ENCODE peak calls at places on chromosomes 7 and 10, in four cellular contexts. Y is CD8-positive, alpha-beta T cell; J is mammary epithelial cell; N is heart right ventricle. R is an unnamed sample. For H3K27me3, the result is how much of the 10 kb centered on the place peaks cover.

GRCh38 chr10:103982639-103983038 is 15.7 kb downstream of the SLK start:
- DNase-seq in Y (no peak), J (no peak), N (no peak), R (no peak)

GRCh38 chr7:105820667-105821066 is 55.7 kb downstream of the ATXN7L1 start:
- DNase-seq in Y (no peak), J (no peak), N (no peak), R (no peak)

GRCh38 chr7:99267530-99268360 is 4.9 kb upstream of the MYH16 start:
- DNase-seq in Y (no peak), J (peak), N (no peak), R (peak)

GRCh38 chr7:132145466-132145865 is 430.8 kb downstream of the PLXNA4 start:
- DNase-seq in Y (no peak), J (peak), N (no peak), R (peak)

GRCh38 chr7:105985250-105985649 is 22.2 kb downstream of the CDHR3 start:
- DNase-seq in Y (no peak), J (no peak), N (no peak), R (no peak)

GRCh38 chr10:84424731-84425165 is 96.4 kb downstream of the CCSER2 start:
- DNase-seq in Y (no peak), J (peak), N (peak), R (peak)

GRCh38 chr7:8365499-8366110 is 67.8 kb upstream of the NXPH1 start:
- DNase-seq in Y (no peak), J (peak), N (no peak), R (no peak)

GRCh38 chr10:3754727-3755439 is 30.1 kb downstream of the KLF6 start:
- DNase-seq in Y (no peak), J (peak), N (no peak), R (peak)

GRCh38 chr7:127896683-127897082 is 134.6 kb downstream of the LRRC4 start:
- DNase-seq in Y (no peak), J (no peak), N (no peak), R (no peak)

GRCh38 chr10:16742165-16742960 is 74.9 kb downstream of the RSU1 start:
- DNase-seq in Y (no peak), J (no peak), N (no peak), R (no peak)

GRCh38 chr10:75234683-75235374 is 928 bp downstream of the COMTD1 start:
- DNase-seq in Y (peak), J (peak), N (peak), R (no peak)
- TF ChIP-seq CTCF in Y (no peak), J (no peak), N (no peak), R (no peak)

DNA sequence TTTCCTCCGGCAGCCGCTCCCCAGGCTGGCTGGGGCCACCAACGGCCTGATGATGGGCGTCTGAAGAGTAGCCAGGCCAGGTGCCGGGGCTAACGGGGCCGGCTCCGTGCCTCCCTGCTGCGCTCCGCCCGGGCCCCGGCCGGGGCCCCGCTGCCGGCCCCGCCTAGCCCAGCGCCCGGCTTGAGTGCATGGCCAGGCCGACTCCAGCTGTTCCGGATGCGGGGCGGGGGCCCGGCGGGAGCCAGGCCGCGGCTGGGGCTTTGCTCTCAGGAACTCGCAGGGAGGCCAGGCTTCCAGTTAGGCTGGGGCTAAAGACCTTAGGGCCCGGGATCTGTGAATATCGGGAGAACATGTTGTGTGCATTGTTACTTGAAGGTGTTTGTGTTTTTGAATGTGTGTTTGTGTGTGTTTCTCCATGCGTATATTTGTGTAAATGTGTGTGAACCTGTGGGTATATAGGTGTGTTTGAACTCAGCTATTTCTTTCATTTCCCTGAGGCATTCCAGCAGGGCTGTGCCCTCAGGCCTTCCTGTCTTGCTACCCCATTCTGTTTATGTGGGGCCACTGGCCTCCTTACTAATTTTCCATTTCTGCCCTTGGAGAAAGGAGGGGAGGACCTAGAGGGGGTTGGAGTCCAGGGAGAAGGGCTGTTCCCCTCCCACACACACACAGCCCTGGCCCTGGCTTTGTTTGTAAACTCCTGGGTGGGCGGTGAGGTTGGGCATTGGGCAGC is 1.1 kb upstream of the LBX1 start:
- DNase-seq in Y (no peak), J (no peak), N (no peak), R (no peak)
- H3K27me3 ChIP-seq in Y (half or more), J (half or more), N (half or more), R (half or more)

DNA sequence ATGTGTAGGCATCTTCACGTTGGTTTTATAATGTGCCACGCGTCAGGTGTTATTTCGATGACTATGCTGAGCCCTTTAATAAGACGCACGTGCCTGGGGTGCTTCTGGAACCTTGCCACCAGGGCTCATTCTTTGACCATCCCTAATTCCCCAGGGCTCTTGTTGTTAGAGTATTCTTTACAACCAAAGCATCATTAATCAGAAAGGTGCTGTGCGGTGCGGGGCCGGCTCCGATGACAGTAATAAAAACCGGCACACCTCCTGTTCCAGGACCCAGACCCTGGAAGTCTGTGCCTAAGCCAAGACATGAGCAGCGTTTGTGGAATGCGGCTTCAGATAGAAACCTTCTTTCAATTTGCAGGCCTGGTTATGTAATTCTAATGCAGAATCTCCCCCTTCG is 58.4 kb downstream of the MGMT start:
- DNase-seq in Y (no peak), J (peak), N (no peak), R (no peak)
- H3K4me3 ChIP-seq in Y (no peak), J (no peak), N (no peak), R (no peak)

GRCh38 chr7:104767826-104768536 is 246.0 kb upstream of the KMT2E start:
- DNase-seq in Y (no peak), J (no peak), N (no peak), R (no peak)
- TF ChIP-seq CTCF in Y (no peak), J (no peak), N (no peak), R (no peak)

GRCh38 chr7:44153948-44154335 is 12.8 kb upstream of the MYL7 start:
- DNase-seq in Y (no peak), J (no peak), N (no peak), R (no peak)
- H3K27me3 ChIP-seq in Y (under half), J (under half), N (under half), R (under half)

GRCh38 chr7:139673230-139673629 is 104.6 kb downstream of the HIPK2 start:
- DNase-seq in Y (no peak), J (no peak), N (no peak), R (no peak)
- H3K4me3 ChIP-seq in Y (no peak), J (no peak), N (no peak), R (no peak)

DNA sequence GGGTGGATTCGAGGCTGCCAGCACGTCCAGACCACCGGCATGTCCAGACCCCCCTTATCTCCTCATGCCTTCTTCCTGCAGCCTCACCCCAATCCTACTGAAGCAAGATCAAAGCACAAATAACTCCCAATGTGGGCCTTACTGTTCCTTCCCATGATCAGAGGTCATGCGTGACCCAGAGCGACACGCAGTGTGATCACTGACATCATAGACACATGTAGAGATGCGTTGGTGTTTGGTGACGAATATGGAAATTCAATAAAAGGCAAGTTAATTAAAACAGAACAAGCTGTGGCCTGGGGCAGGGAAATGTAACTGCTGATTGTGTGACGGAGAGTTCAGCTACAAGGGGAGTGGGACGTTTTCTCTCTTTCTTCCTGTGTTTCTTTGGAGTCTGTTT is 34.8 kb upstream of the CARD11 start:
- DNase-seq in Y (no peak), J (no peak), N (no peak), R (no peak)
- TF ChIP-seq CTCF in Y (no peak), J (no peak), N (no peak), R (no peak)

GRCh38 chr7:35250941-35251340 is 3.0 kb downstream of the TBX20 start:
- DNase-seq in Y (no peak), J (no peak), N (no peak), R (no peak)
- H3K27me3 ChIP-seq in Y (under half), J (half or more), N (under half), R (half or more)

R was measured in kidney epithelial cell.